ENCODE peak calls at places on chromosomes 3 and 15, in five cellular contexts. F is neuronal stem cell, I is IMR-90, O is mesenchymal stem cell, B is trophoblast cell. R is an unnamed sample.

GRCh38 chr3:112197131-112197530 is 64.1 kb upstream of the GCSAM start:
- DNase-seq in F (no peak), B (no peak), I (no peak), O (no peak), R (no peak)

GRCh38 chr3:183444748-183445147 is 16.3 kb upstream of the MCF2L2 start:
- DNase-seq in I (no peak), F (no peak), O (no peak), B (no peak), R (no peak)

GRCh38 chr3:16482770-16483531 is 30.5 kb downstream of the RFTN1 start:
- DNase-seq in B (no peak), F (no peak), I (peak), O (peak), R (peak)

GRCh38 chr3:178120367-178120766 is 415.9 kb upstream of the KCNMB2 start:
- DNase-seq in O (no peak), B (no peak), F (no peak), I (no peak), R (no peak)

GRCh38 chr15:65633752-65634151 is 12.0 kb downstream of the SLC24A1 start:
- DNase-seq in I (no peak), B (no peak), O (no peak), F (no peak), R (no peak)

GRCh38 chr15:63187589-63188226 is 1.7 kb upstream of the RAB8B start:
- DNase-seq in B (peak), O (no peak), F (no peak), I (no peak), R (no peak)

GRCh38 chr3:113552851-113553250 is 20.5 kb downstream of the SIDT1 start:
- DNase-seq in F (no peak), I (no peak), B (no peak), O (no peak), R (no peak)

GRCh38 chr3:4588410-4588809 is 95.3 kb downstream of the ITPR1 start:
- DNase-seq in O (peak), B (no peak), I (peak), F (no peak), R (no peak)

GRCh38 chr3:64575211-64575844 is 112.5 kb downstream of the ADAMTS9 start:
- DNase-seq in I (peak), O (peak), B (no peak), F (no peak), R (peak)

GRCh38 chr15:100943074-100943473 is 23.9 kb downstream of the LRRK1 start:
- DNase-seq in O (no peak), B (no peak), F (no peak), I (peak), R (no peak)

GRCh38 chr15:83709246-83709645 is 55.3 kb downstream of the ADAMTSL3 start:
- DNase-seq in I (peak), F (no peak), B (no peak), O (no peak), R (no peak)

GRCh38 chr15:25177955-25178801 is 223.4 kb downstream of the SNRPN start:
- DNase-seq in B (no peak), I (no peak), F (no peak), O (no peak), R (peak)

GRCh38 chr15:48603922-48604321 is 41.6 kb downstream of the FBN1 start:
- DNase-seq in B (no peak), I (no peak), F (no peak), O (no peak), R (no peak)

GRCh38 chr3:66140763-66141372 is 79.9 kb upstream of the SLC25A26 start:
- DNase-seq in F (no peak), O (peak), I (no peak), B (no peak), R (no peak)

GRCh38 chr15:74784426-74784825 is 2.5 kb downstream of the CSK start:
- DNase-seq in B (no peak), I (no peak), O (no peak), F (no peak), R (no peak)

GRCh38 chr3:77835916-77836315 is 796.0 kb downstream of the ROBO2 start:
- DNase-seq in F (no peak), B (no peak), I (peak), O (peak), R (no peak)

GRCh38 chr3:50584391-50584790 is 15.1 kb downstream of the HEMK1 start:
- DNase-seq in I (no peak), F (no peak), B (peak), O (peak), R (no peak)

GRCh38 chr3:107032111-107032510 is 345.1 kb upstream of the CCDC54 start:
- DNase-seq in I (no peak), B (no peak), O (no peak), F (no peak), R (no peak)

GRCh38 chr3:10775259-10775658 is 40.8 kb upstream of the SLC6A11 start:
- DNase-seq in F (no peak), I (no peak), B (no peak), O (no peak), R (no peak)

GRCh38 chr15:75233504-75234190 is 24.5 kb upstream of the GOLGA6C start:
- DNase-seq in B (no peak), F (no peak), I (no peak), O (no peak), R (no peak)

GRCh38 chr15:41777421-41777973 is 3.2 kb downstream of the MAPKBP1 start:
- DNase-seq in I (peak), B (no peak), F (no peak), O (no peak), R (no peak)

GRCh38 chr3:142027713-142028112 is 121.6 kb downstream of the TFDP2 start:
- DNase-seq in F (peak), O (peak), B (peak), I (no peak), R (no peak)

GRCh38 chr3:37813403-37813802 is 48.3 kb upstream of the CTDSPL start:
- DNase-seq in B (no peak), O (no peak), I (no peak), F (no peak), R (no peak)

GRCh38 chr3:101036676-101037075 is 43.5 kb upstream of the ABI3BP start:
- DNase-seq in O (no peak), I (peak), B (no peak), F (no peak), R (no peak)

GRCh38 chr3:168688267-168688666 is 592.5 kb upstream of the GOLIM4 start:
- DNase-seq in I (no peak), B (no peak), O (no peak), F (no peak), R (no peak)

GRCh38 chr15:48802867-48803266 is 8.0 kb downstream of the CEP152 start:
- DNase-seq in O (peak), B (peak), I (peak), F (no peak), R (no peak)

GRCh38 chr15:95770191-95770590 is 560.3 kb upstream of the NR2F2 start:
- DNase-seq in I (peak), B (peak), O (no peak), F (no peak), R (no peak)

GRCh38 chr15:98154863-98155262 is 194.4 kb downstream of the ARRDC4 start:
- DNase-seq in I (peak), F (no peak), O (peak), B (peak), R (no peak)

GRCh38 chr3:29777869-29778268 is 497.0 kb downstream of the RBMS3 start:
- DNase-seq in O (no peak), B (no peak), I (no peak), F (no peak), R (no peak)

GRCh38 chr3:180871901-180872300 is 40.6 kb upstream of the FXR1 start:
- DNase-seq in F (no peak), I (peak), O (no peak), B (no peak), R (no peak)

GRCh38 chr3:169846458-169847193 is 23.1 kb downstream of the LRRC31 start:
- DNase-seq in B (no peak), O (peak), F (no peak), I (peak), R (no peak)

GRCh38 chr3:13895155-13896105 is 15.6 kb upstream of the WNT7A start:
- DNase-seq in I (peak), B (peak), F (peak), O (peak), R (peak)

GRCh38 chr3:13894096-13894811 is 14.4 kb upstream of the WNT7A start:
- DNase-seq in F (no peak), B (no peak), I (no peak), O (no peak), R (peak)

GRCh38 chr3:13896473-13897154 is 16.7 kb upstream of the WNT7A start:
- DNase-seq in I (peak), F (peak), O (peak), B (peak), R (peak)

GRCh38 chr3:13892304-13892703 is 12.4 kb upstream of the WNT7A start:
- DNase-seq in I (no peak), B (no peak), F (no peak), O (no peak), R (no peak)

GRCh38 chr3:13894812-13895154 is 14.9 kb upstream of the WNT7A start:
- DNase-seq in O (no peak), B (no peak), F (no peak), I (no peak), R (no peak)
- H4K8ac ChIP-seq in O (no peak), B (peak), F (peak), I (no peak), R (no peak)

DNA sequence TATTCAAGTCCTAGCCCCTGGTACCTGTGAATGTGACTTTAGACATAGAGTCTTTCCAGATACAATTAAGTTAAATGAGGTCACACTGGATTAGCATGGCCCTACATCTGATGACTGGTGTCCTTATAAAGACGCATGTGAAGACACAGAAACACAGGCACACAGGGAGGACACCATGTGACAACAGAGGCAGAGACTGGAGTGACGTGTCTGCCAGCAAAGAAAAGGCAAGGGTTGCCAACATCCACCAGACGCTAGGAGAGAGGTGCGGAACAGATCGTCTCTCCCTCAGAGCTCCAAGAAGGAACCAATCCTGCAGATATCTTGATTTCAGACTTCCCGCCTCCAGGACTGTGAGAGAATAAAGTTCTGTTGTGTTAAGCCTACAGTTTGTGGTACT is 42.8 kb downstream of the CX3CR1 start:
- DNase-seq in B (no peak), I (no peak), F (no peak), O (no peak), R (no peak)
- H2BK5ac ChIP-seq in B (no peak), I (no peak), F (no peak), O (no peak), R (no peak)

GRCh38 chr3:127645371-127646015 is 16.5 kb downstream of the PODXL2 start:
- DNase-seq in O (no peak), I (no peak), B (no peak), F (no peak), R (no peak)
- H4K8ac ChIP-seq in O (no peak), I (no peak), B (no peak), F (no peak), R (no peak)

DNA sequence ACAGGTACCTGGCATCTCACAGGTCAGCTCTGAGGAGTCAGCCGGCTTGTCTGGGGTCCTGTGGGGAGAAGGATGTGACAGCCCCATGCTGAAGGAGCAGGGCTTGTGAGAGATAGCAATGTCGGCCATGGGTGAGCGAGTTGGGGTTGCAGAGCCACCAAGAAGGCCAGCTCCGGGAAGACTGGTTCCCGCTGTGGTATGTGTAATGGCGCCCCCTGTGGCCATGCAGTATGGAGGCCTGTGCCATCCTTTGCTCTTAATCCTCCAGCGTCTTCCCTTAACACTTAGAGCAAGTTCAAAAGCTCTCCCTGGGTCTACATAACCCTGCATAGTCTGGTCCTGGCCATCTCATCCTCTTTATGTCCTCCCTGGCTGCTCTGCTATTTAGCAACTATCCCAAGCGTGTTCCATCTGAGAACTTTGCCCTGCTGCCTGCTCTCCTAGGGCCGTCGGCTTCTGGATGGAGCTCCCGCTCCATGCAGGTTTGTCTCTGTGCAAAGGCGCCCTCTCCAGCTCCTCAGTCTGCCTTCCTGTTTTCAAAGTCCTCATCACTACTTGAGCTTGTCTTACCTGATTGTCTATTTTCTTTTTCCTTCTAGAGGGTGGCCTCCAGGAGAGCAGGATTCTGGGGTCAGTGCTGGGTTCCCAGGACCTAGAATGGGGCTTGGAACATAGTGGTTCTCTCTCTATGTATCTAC is 40.8 kb upstream of the IQCF6 start:
- DNase-seq in F (no peak), O (no peak), I (no peak), B (no peak), R (peak)
- H2BK5ac ChIP-seq in F (no peak), O (no peak), I (no peak), B (no peak), R (no peak)

DNA sequence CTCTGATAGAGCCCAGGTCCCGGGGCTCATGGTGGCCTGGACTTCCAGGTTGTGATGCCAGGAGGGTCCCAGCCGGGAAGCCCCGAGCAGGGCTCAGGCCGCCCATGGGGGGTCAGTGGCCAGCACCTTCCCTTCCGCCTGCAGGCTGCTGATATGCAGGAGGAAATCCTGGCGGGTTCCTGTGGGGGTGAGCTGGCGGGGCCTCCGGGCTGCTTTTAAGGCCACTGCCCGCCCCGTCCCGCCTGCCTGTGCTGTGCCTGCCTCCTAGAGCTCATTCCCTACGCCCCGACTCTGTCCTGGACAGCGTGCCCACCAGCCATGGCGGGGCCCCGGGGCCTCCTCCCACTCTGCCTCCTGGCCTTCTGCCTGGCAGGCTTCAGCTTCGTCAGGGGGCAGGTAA is at the start of gene STAB1:
- DNase-seq in O (no peak), I (no peak), B (no peak), F (no peak), R (no peak)
- H4K8ac ChIP-seq in O (peak), I (no peak), B (no peak), F (no peak), R (no peak)

DNA sequence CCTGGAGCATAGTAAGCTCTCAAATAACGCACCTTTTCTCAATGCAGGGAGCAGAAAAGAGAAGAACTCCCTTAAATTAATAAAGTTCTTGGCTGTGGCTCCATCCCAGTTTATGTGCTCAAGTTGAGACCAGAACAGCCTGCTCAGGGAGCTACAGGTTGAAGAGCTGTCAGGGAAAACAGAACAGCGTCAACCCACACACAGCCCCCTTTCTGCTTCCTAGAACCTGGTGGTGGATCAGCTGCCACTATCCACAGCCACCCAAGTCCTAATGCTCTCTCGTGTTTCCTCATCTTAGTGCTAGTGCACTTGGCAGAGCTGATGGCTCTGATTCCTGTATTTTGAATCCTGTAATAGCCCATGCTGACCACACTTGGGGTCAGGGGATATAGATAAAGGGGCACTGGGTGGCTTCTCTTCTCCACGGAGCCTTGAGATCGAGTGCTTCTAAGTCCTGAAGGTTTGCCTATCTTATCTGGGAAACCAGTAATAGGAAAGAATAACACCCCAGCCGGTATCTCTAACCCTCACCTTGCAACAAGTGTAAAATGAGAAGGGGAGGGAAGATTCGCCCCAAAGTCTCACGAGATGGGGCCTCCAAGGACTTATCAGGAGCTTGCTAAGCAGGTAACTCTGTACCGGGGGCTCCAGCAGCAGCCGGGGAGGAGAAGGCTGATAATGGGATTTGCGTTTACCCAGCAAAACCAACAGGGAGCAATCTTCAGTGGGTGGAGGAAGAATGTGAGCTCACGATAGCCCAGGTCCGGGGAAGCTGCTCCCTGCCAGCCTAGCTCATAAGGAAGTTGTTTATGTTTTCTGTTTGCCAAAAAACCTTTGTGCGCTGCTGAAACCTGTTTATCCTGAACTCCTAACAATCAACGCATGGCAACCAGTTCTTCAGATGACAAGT is 136.2 kb upstream of the ICE2 start:
- DNase-seq in F (no peak), I (no peak), O (no peak), B (no peak), R (peak)
- H2BK5ac ChIP-seq in F (no peak), I (no peak), O (no peak), B (no peak), R (no peak)

R was measured in H9.